ENCODE peak calls at places on chromosomes 4 and X, in seven cellular contexts. A is CD8-positive, alpha-beta T cell; R is heart left ventricle; D is IMR-90; U is breast epithelium; G is cardiac muscle cell; P is A549. Y is an unnamed sample.

GRCh38 chrX:46686003-46686645 is 72.8 kb downstream of the SLC9A7 start:
- DNase-seq in A (peak; percentile 50), R (peak; percentile 18), D (peak; percentile 41), U (no peak), G (peak; percentile 32), P (peak; percentile 35), Y (no peak)

GRCh38 chr4:1332686-1333085 is 14.3 kb upstream of the UVSSA start:
- DNase-seq in A (no peak), R (no peak), D (no peak), U (no peak), G (no peak), P (no peak), Y (no peak)

GRCh38 chr4:38948551-38948950 is 80.9 kb downstream of the FAM114A1 start:
- DNase-seq in A (no peak), R (no peak), D (peak; percentile 95), U (no peak), G (no peak), P (peak; percentile 8), Y (no peak)

GRCh38 chrX:107849747-107850478 is 24.2 kb downstream of the MID2 start:
- DNase-seq in A (no peak), R (no peak), D (no peak), U (no peak), G (no peak), P (peak; percentile 14), Y (no peak)

GRCh38 chr4:114311745-114312144 is 286.9 kb upstream of the UGT8 start:
- DNase-seq in A (no peak), R (no peak), D (no peak), U (no peak), G (no peak), P (no peak), Y (no peak)

GRCh38 chr4:152956650-152957436 is 20.7 kb downstream of the FHDC1 start:
- DNase-seq in A (no peak), R (no peak), D (peak; percentile 64), U (no peak), G (peak; percentile 37), P (peak; percentile 37), Y (no peak)

GRCh38 chr4:6761540-6762243 is 20.8 kb upstream of the KIAA0232 start:
- DNase-seq in A (no peak), R (no peak), D (no peak), U (peak; percentile 78), G (no peak), P (no peak), Y (no peak)

GRCh38 chrX:110108381-110108796 is 105.5 kb downstream of the TMEM164 start:
- DNase-seq in A (no peak), R (no peak), D (peak; percentile 36), U (no peak), G (no peak), P (no peak), Y (no peak)

GRCh38 chrX:1075156-1075555 is 137.3 kb downstream of the CRLF2 start:
- DNase-seq in A (no peak), R (no peak), D (no peak), U (peak; percentile 15), G (no peak), P (no peak), Y (no peak)

GRCh38 chr4:122341906-122342305 is 36.9 kb upstream of the ADAD1 start:
- DNase-seq in A (no peak), R (no peak), D (peak; percentile 87), U (no peak), G (no peak), P (peak; percentile 48), Y (no peak)

GRCh38 chr4:158903079-158903456 is 134.2 kb downstream of the FNIP2 start:
- DNase-seq in A (no peak), R (no peak), D (no peak), U (no peak), G (no peak), P (no peak), Y (no peak)

GRCh38 chrX:146278381-146278780 is 460.8 kb downstream of the SLITRK2 start:
- DNase-seq in A (no peak), R (no peak), D (no peak), U (no peak), G (peak; percentile 23), P (no peak), Y (no peak)
- TF ChIP-seq CTCF in A (no peak), R (no peak), D (no peak), U (no peak), G (no peak), P (no peak), Y (no peak)

GRCh38 chr4:16952462-16952871 is 54.0 kb upstream of the LDB2 start:
- DNase-seq in A (no peak), R (no peak), D (no peak), U (no peak), G (no peak), P (no peak), Y (no peak)

GRCh38 chr4:16952896-16953605 is 54.6 kb upstream of the LDB2 start:
- DNase-seq in A (no peak), R (no peak), D (peak; percentile 15), U (no peak), G (no peak), P (no peak), Y (no peak)
- H3K4me3 ChIP-seq in A (no peak overlapping the region), R (no peak overlapping the region), D (no peak overlapping the region), U (peak overlapping the region; percentile 1), G (no peak overlapping the region), P (no peak overlapping the region), Y (no peak overlapping the region)

DNA sequence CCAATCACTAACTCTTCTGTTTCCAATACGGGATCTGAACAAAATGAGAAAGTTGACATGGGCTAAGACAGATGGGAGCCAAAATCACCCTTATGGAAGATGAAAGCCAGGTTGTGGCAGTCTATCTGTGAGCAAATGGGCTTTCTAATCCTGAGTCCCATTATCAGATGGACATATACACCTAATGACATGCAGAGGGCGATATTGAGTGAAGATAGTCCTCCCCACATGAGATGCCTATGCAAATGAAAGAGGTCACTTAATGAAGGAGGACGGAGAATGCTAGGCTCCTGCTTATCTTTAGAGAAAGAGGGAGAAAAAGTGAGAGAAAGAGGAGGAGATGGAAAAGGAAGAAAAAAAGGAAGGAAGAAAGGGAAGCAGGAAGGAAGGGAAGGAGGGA is 547.5 kb downstream of the NLGN4X start:
- DNase-seq in A (no peak), R (no peak), D (no peak), U (no peak), G (no peak), P (no peak), Y (no peak)
- TF ChIP-seq CTCF in A (no peak), R (no peak), D (no peak), U (no peak), G (no peak), P (no peak), Y (no peak)

GRCh38 chrX:49167740-49168108 is 4.0 kb upstream of the PLP2 start:
- DNase-seq in A (no peak), R (no peak), D (no peak), U (no peak), G (no peak), P (no peak), Y (no peak)

GRCh38 chrX:49163555-49164419 is 1.2 kb downstream of the MAGIX start:
- DNase-seq in A (peak; percentile 87), R (peak; percentile 89), D (peak; percentile 73), U (peak; percentile 82), G (peak; percentile 81), P (peak; percentile 91), Y (peak; percentile 59)

GRCh38 chrX:49164589-49165360 is 2.2 kb downstream of the MAGIX start:
- DNase-seq in A (no peak), R (no peak), D (no peak), U (no peak), G (no peak), P (no peak), Y (no peak)

GRCh38 chrX:49165901-49166881 is 3.6 kb downstream of the MAGIX start:
- DNase-seq in A (peak; percentile 74), R (peak; percentile 84), D (peak; percentile 61), U (peak; percentile 87), G (peak; percentile 84), P (no peak), Y (no peak)

DNA sequence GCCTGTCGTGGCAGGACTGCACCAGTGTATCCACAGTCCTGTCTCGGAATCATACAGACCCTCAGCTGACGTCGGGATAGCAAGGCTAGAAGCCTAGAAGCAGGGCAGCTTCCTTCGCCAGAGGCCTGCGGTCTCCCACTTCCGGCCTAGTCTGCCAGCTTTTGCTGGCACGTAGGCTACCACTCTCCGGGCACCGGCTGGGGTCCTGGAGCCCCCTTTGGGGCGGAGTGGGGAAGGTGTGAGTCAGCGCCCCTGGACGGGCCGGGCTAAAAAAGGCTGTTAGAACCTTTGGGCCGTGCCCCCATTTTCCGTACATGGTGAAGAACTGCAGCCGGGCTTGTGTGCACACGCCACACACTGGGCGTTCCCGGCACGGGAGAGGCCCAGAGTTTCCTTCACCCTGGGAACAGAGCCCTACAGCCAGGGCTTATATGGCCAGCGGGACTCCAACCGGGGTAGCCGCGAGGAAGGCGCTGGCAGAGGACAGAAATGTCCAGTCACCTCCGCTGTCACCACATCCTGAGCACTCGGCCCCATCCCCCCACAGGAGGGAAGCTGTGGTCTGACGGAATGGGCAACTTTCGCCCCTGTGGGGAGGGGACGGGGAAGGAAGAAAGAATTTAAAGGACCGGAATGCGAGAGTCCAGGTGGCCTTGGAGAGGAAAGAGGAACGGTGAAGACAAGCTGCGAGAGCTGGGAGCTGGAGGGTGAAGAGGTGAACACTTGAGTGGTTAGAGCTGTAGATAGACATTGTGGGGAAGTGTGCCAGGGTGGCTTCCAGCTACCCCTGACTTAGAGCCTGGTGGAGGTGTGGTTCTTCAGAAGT is 4.6 kb downstream of the MAGIX start:
- DNase-seq in A (peak; percentile 75), R (peak; percentile 80), D (peak; percentile 73), U (no peak), G (peak; percentile 53), P (no peak), Y (no peak)
- H3K4me3 ChIP-seq in A (peak overlapping the region; percentile 55), R (peak overlapping the region; percentile 55), D (peak overlapping the region; percentile 39), U (peak overlapping the region; percentile 35), G (no peak overlapping the region), P (no peak overlapping the region), Y (peak overlapping the region; percentile 49)

GRCh38 chr4:55554453-55555030 is 7.8 kb upstream of the CLOCK start:
- DNase-seq in A (no peak), R (no peak), D (peak; percentile 71), U (no peak), G (peak; percentile 14), P (peak; percentile 37), Y (no peak)
- TF ChIP-seq CTCF in A (peak; percentile 67), R (peak; percentile 38), D (peak; percentile 72), U (peak; percentile 32), G (peak; percentile 49), P (peak; percentile 47), Y (no peak)

GRCh38 chr4:99821918-99822503 is 5.4 kb downstream of the DAPP1 start:
- DNase-seq in A (no peak), R (no peak), D (no peak), U (no peak), G (no peak), P (no peak), Y (peak; percentile 62)
- H3K4me3 ChIP-seq in A (no peak overlapping the region), R (no peak overlapping the region), D (no peak overlapping the region), U (no peak overlapping the region), G (no peak overlapping the region), P (no peak overlapping the region), Y (no peak overlapping the region)

Y was measured in GM12864.